ENCODE peak calls at places on chromosomes 1 and 21, in seven cellular contexts. Z is AG04450, I is endothelial cell, S is DND-41, N is right lobe of liver, P is PC-3, L is epithelial cell of esophagus. G is an unnamed sample.

GRCh38 chr1:188669715-188670114 is 1807.9 kb downstream of the BRINP3 start:
- DNase-seq in P (peak), I (no peak), S (no peak), L (peak), N (no peak), Z (peak), G (no peak)

GRCh38 chr1:168629466-168629865 is 53.1 kb downstream of the XCL1 start:
- DNase-seq in P (peak), Z (no peak), L (peak), N (no peak), S (no peak), I (no peak), G (no peak)

GRCh38 chr1:24236170-24237045 is 49.3 kb upstream of the IFNLR1 start:
- DNase-seq in L (peak), N (no peak), P (peak), I (no peak), Z (peak), S (no peak), G (no peak)

GRCh38 chr1:160911925-160912324 is 26.9 kb upstream of the ITLN1 start:
- DNase-seq in P (no peak), S (no peak), Z (no peak), I (no peak), L (no peak), N (no peak), G (no peak)

GRCh38 chr1:54604051-54604450 is 19.3 kb downstream of the FAM151A start:
- DNase-seq in P (no peak), S (no peak), I (no peak), L (no peak), Z (no peak), N (no peak), G (peak)

GRCh38 chr1:55095095-55095494 is 55.7 kb downstream of the PCSK9 start:
- DNase-seq in I (no peak), Z (no peak), P (no peak), L (no peak), N (no peak), S (no peak), G (no peak)

GRCh38 chr1:197917813-197918646 is 858 bp downstream of the LHX9 start:
- DNase-seq in S (no peak), L (no peak), Z (no peak), N (no peak), I (no peak), P (no peak), G (no peak)

GRCh38 chr1:175019524-175019923 is 3.7 kb downstream of the MRPS14 start:
- DNase-seq in P (no peak), L (no peak), Z (no peak), N (no peak), S (no peak), I (no peak), G (no peak)

GRCh38 chr1:245802941-245803665 is 648.3 kb downstream of the KIF26B start:
- DNase-seq in N (no peak), S (no peak), L (peak), I (no peak), P (no peak), Z (no peak), G (no peak)

GRCh38 chr1:202214089-202214843 is 20.7 kb downstream of the LGR6 start:
- DNase-seq in I (no peak), L (no peak), S (no peak), P (no peak), Z (no peak), N (no peak), G (no peak)

GRCh38 chr1:235304549-235305451 is 23.2 kb downstream of the ARID4B start:
- DNase-seq in Z (no peak), S (no peak), I (no peak), P (no peak), L (no peak), N (no peak), G (no peak)

GRCh38 chr1:243294723-243295121 is 38.9 kb downstream of the SDCCAG8 start:
- DNase-seq in P (peak), L (peak), I (no peak), N (no peak), S (no peak), Z (no peak), G (no peak)

GRCh38 chr21:42233067-42233981 is 14.4 kb downstream of the ABCG1 start:
- DNase-seq in S (peak), N (peak), P (peak), I (peak), L (peak), Z (no peak), G (peak)

GRCh38 chr1:97337250-97338030 is 583.4 kb downstream of the DPYD start:
- DNase-seq in L (peak), N (no peak), S (no peak), I (no peak), Z (no peak), P (peak), G (no peak)

GRCh38 chr1:245987222-245987545 is 519.9 kb downstream of the SMYD3 start:
- DNase-seq in P (no peak), I (no peak), L (no peak), S (no peak), Z (no peak), N (no peak), G (no peak)

GRCh38 chr1:43319288-43319687 is 18.3 kb upstream of the MPL start:
- DNase-seq in N (no peak), S (no peak), P (no peak), Z (no peak), I (no peak), L (no peak), G (no peak)

GRCh38 chr1:230401763-230402294 is 24.3 kb downstream of the PGBD5 start:
- DNase-seq in S (no peak), P (no peak), N (no peak), L (no peak), I (no peak), Z (peak), G (no peak)

GRCh38 chr1:16903054-16903453 is 7.3 kb downstream of the RNU1-2 start:
- DNase-seq in L (peak), N (no peak), Z (no peak), I (no peak), P (peak), S (no peak), G (no peak)

GRCh38 chr21:42336065-42336464 is 14.7 kb downstream of the TFF2 start:
- DNase-seq in P (no peak), N (no peak), S (no peak), I (no peak), Z (no peak), L (peak), G (no peak)

GRCh38 chr21:43276811-43277210 is 108.0 kb downstream of the CRYAA start:
- DNase-seq in S (no peak), Z (no peak), L (no peak), P (no peak), N (no peak), I (no peak), G (no peak)

GRCh38 chr1:111221276-111221632 is 6.3 kb upstream of the CHI3L2 start:
- DNase-seq in Z (no peak), N (no peak), I (no peak), L (no peak), S (no peak), P (no peak), G (no peak)

GRCh38 chr1:225454067-225454618 is 26.3 kb upstream of the LBR start:
- DNase-seq in S (no peak), Z (no peak), P (peak), L (peak), N (no peak), I (no peak), G (peak)

GRCh38 chr1:225651872-225652725 is 824 bp downstream of the ENAH start:
- DNase-seq in N (peak), L (no peak), Z (no peak), P (peak), I (no peak), S (no peak), G (no peak)

GRCh38 chr1:41416081-41416480 is 54.8 kb downstream of the FOXO6 start:
- DNase-seq in I (no peak), P (no peak), N (no peak), L (no peak), S (no peak), Z (no peak), G (no peak)

GRCh38 chr1:41955461-41956159 is 36.9 kb upstream of the HIVEP3 start:
- DNase-seq in Z (peak), I (peak), P (peak), N (no peak), L (peak), S (peak), G (no peak)

GRCh38 chr1:234168061-234168724 is 205.1 kb upstream of the COA6 start:
- DNase-seq in I (no peak), S (no peak), N (no peak), L (no peak), Z (no peak), P (no peak), G (no peak)

DNA sequence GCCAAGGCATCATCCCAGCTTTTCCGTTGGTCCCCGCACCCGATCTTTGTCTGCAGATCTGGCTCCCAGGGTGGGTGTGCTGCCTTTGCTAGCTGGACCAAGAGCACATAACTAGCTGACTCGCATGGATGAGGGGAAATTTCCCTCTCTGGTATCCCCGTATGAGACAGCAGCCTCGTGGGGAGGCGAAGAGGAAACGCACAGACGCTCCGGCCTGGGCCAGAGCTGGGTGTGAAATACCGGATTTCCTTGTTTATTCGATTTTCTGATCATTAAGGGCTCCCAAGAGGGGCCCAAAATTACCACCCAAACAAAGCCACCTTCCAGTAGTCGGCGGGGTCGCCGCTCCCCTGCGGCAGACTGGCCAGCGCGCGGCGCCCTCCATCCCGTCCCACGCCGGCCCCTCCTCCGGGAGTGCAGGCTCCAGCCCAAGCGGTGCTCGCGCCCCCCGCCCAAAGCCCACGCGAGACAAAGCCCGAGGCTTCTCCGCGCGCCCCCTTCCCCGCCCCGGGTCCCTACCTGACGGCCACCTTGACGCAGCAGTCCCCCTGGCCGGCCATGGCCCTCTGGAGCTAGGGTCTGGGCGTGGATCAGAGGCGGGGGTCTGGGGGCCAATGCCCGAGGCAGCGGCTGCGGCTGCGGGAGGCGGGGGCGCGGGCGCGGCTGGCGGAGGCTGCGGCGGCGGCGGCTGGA is 544 bp downstream of the KIF21B start:
- DNase-seq in N (peak), L (no peak), I (peak), S (peak), Z (no peak), P (no peak), G (no peak)
- TF ChIP-seq CTCF in N (no peak), L (no peak), I (no peak), S (peak), Z (peak), P (no peak), G (no peak)

DNA sequence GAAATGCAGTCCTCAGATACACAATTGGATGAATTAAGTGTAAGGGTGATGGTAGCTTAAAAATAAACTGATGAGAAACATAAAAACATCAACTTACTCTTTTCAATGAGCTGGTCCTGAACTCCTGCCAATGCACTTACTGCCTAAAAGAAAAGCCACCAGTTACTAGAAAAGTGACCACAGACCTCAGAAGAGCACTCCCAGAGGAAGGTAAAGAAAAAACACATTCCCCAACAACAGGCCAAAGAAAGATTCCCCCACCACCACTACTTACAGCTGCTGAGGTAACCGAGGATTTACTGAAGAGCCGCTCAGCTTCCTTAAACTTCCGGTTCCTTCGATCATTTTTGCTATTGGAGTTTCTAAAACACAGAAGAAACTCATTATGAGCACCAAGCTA is 5.4 kb downstream of the MEAF6 start:
- DNase-seq in N (no peak), P (peak), S (no peak), L (peak), Z (no peak), I (no peak), G (no peak)
- TF ChIP-seq CTCF in N (no peak), P (peak), S (peak), L (peak), Z (peak), I (no peak), G (no peak)

GRCh38 chr1:182404764-182405163 is 4.3 kb upstream of the TEDDM1 start:
- DNase-seq in L (no peak), Z (no peak), N (no peak), I (no peak), S (no peak), P (no peak), G (no peak)
- TF ChIP-seq CTCF in L (no peak), Z (no peak), N (no peak), I (no peak), S (peak), P (no peak), G (no peak)

GRCh38 chr21:23811802-23812201 is 1795.5 kb downstream of the MRPL39 start:
- DNase-seq in I (no peak), L (no peak), Z (no peak), N (no peak), S (no peak), P (no peak), G (no peak)
- TF ChIP-seq CTCF in I (no peak), L (no peak), Z (no peak), N (no peak), S (no peak), P (no peak), G (no peak)

DNA sequence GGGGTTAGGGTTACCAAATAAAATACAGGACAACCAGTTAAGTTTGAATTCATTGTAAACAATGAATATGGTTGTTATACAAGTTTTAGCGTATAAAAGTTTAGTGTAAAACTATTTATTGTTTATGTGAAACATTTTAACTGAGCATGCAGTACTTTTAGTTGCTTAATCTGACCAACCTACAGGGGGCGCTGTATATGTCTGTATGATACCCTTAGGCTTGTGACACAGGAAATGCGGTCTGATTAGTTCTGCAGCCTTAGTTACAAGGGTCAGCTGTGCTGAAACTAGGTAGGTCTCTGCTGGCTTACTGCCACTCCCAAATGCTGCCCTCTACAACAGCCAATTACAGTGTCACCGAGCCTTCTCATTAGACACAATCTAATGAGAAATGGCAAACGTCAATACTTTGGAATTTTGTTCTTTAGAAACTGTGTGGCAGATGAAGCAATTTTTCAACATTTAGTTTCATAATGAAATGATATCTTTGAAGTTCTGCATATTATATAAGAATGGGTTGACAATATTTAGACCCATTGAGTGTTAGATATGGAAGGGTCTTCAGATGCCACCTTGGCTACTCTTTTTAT is 56.2 kb downstream of the NTNG1 start:
- DNase-seq in I (peak), S (peak), P (peak), N (no peak), L (peak), Z (no peak), G (no peak)
- TF ChIP-seq CTCF in I (peak), S (peak), P (peak), N (no peak), L (peak), Z (peak), G (peak)

GRCh38 chr1:199705825-199706224 is 321.7 kb upstream of the NR5A2 start:
- DNase-seq in N (no peak), S (no peak), P (no peak), L (no peak), I (no peak), Z (no peak), G (no peak)
- TF ChIP-seq CTCF in N (no peak), S (no peak), P (no peak), L (no peak), I (no peak), Z (no peak), G (no peak)

GRCh38 chr1:203271018-203271743 is 34.1 kb upstream of the BTG2 start:
- DNase-seq in S (peak), I (no peak), P (peak), Z (no peak), N (no peak), L (peak), G (peak)
- TF ChIP-seq CTCF in S (no peak), I (no peak), P (no peak), Z (no peak), N (no peak), L (no peak), G (no peak)